ENCODE peak calls at places on chromosomes 16 and 17, in ten cellular contexts. One of them, this sample, is unnamed.

GRCh38 chr16:49282690-49283375 is 1.2 kb upstream of the CBLN1 start:
- DNase-seq in CD8-positive, alpha-beta memory T cell: no peak
- DNase-seq in HCT116: no peak
- DNase-seq in adrenal gland: peak; percentile 31
- DNase-seq in breast epithelium: no peak
- DNase-seq in K562: no peak
- DNase-seq in vagina: no peak
- DNase-seq in ascending aorta: no peak
- DNase-seq in mammary epithelial cell: no peak
- DNase-seq in upper lobe of right lung: no peak
- DNase-seq in this sample: peak; percentile 88

GRCh38 chr16:309476-309875 is 26.5 kb downstream of the PDIA2 start:
- DNase-seq in K562: no peak
- DNase-seq in ascending aorta: no peak
- DNase-seq in HCT116: no peak
- DNase-seq in CD8-positive, alpha-beta memory T cell: no peak
- DNase-seq in upper lobe of right lung: no peak
- DNase-seq in adrenal gland: no peak
- DNase-seq in mammary epithelial cell: no peak
- DNase-seq in vagina: no peak
- DNase-seq in breast epithelium: no peak
- DNase-seq in this sample: no peak

GRCh38 chr17:19791918-19792317 is 43.8 kb upstream of the ALDH3A1 start:
- DNase-seq in mammary epithelial cell: no peak
- DNase-seq in vagina: no peak
- DNase-seq in breast epithelium: no peak
- DNase-seq in ascending aorta: no peak
- DNase-seq in CD8-positive, alpha-beta memory T cell: no peak
- DNase-seq in K562: no peak
- DNase-seq in adrenal gland: no peak
- DNase-seq in HCT116: no peak
- DNase-seq in upper lobe of right lung: no peak
- DNase-seq in this sample: no peak

GRCh38 chr17:51848451-51848850 is 310.1 kb downstream of the CA10 start:
- DNase-seq in adrenal gland: no peak
- DNase-seq in mammary epithelial cell: peak; percentile 66
- DNase-seq in K562: no peak
- DNase-seq in upper lobe of right lung: no peak
- DNase-seq in ascending aorta: no peak
- DNase-seq in HCT116: no peak
- DNase-seq in breast epithelium: no peak
- DNase-seq in CD8-positive, alpha-beta memory T cell: no peak
- DNase-seq in vagina: no peak
- DNase-seq in this sample: no peak

GRCh38 chr16:3348547-3349167 is 7.0 kb upstream of the OR2C1 start:
- DNase-seq in K562: peak; percentile 67
- DNase-seq in breast epithelium: no peak
- DNase-seq in mammary epithelial cell: no peak
- DNase-seq in ascending aorta: no peak
- DNase-seq in adrenal gland: no peak
- DNase-seq in upper lobe of right lung: no peak
- DNase-seq in CD8-positive, alpha-beta memory T cell: no peak
- DNase-seq in vagina: no peak
- DNase-seq in HCT116: no peak
- DNase-seq in this sample: no peak

GRCh38 chr16:1667271-1667670 is 10.8 kb upstream of the JPT2 start:
- DNase-seq in adrenal gland: no peak
- DNase-seq in upper lobe of right lung: no peak
- DNase-seq in HCT116: no peak
- DNase-seq in breast epithelium: no peak
- DNase-seq in K562: no peak
- DNase-seq in mammary epithelial cell: no peak
- DNase-seq in CD8-positive, alpha-beta memory T cell: no peak
- DNase-seq in vagina: no peak
- DNase-seq in ascending aorta: no peak
- DNase-seq in this sample: no peak

GRCh38 chr17:10224592-10225195 is 26.3 kb upstream of the GAS7 start:
- DNase-seq in ascending aorta: no peak
- DNase-seq in breast epithelium: no peak
- DNase-seq in CD8-positive, alpha-beta memory T cell: no peak
- DNase-seq in upper lobe of right lung: no peak
- DNase-seq in HCT116: no peak
- DNase-seq in adrenal gland: no peak
- DNase-seq in K562: no peak
- DNase-seq in vagina: no peak
- DNase-seq in mammary epithelial cell: no peak
- DNase-seq in this sample: no peak

GRCh38 chr17:44093231-44093900 is 22.8 kb downstream of the G6PC3 start:
- DNase-seq in mammary epithelial cell: no peak
- DNase-seq in adrenal gland: no peak
- DNase-seq in K562: no peak
- DNase-seq in HCT116: no peak
- DNase-seq in ascending aorta: no peak
- DNase-seq in upper lobe of right lung: no peak
- DNase-seq in breast epithelium: no peak
- DNase-seq in CD8-positive, alpha-beta memory T cell: no peak
- DNase-seq in vagina: no peak
- DNase-seq in this sample: no peak

GRCh38 chr16:54779549-54779948 is 151.1 kb upstream of the IRX5 start:
- DNase-seq in ascending aorta: no peak
- DNase-seq in upper lobe of right lung: no peak
- DNase-seq in adrenal gland: no peak
- DNase-seq in HCT116: no peak
- DNase-seq in CD8-positive, alpha-beta memory T cell: no peak
- DNase-seq in mammary epithelial cell: no peak
- DNase-seq in K562: no peak
- DNase-seq in vagina: no peak
- DNase-seq in breast epithelium: no peak
- DNase-seq in this sample: no peak

GRCh38 chr17:79214940-79215604 is 140.4 kb downstream of the ENGASE start:
- DNase-seq in HCT116: no peak
- DNase-seq in ascending aorta: no peak
- DNase-seq in breast epithelium: no peak
- DNase-seq in mammary epithelial cell: no peak
- DNase-seq in upper lobe of right lung: no peak
- DNase-seq in adrenal gland: no peak
- DNase-seq in K562: no peak
- DNase-seq in vagina: no peak
- DNase-seq in CD8-positive, alpha-beta memory T cell: no peak
- DNase-seq in this sample: peak; percentile 75

GRCh38 chr17:79217473-79218135 is 143.0 kb downstream of the ENGASE start:
- DNase-seq in mammary epithelial cell: no peak
- DNase-seq in K562: no peak
- DNase-seq in ascending aorta: no peak
- DNase-seq in CD8-positive, alpha-beta memory T cell: no peak
- DNase-seq in adrenal gland: no peak
- DNase-seq in vagina: no peak
- DNase-seq in upper lobe of right lung: no peak
- DNase-seq in HCT116: no peak
- DNase-seq in breast epithelium: no peak
- DNase-seq in this sample: no peak

GRCh38 chr17:79216826-79217225 is 142.2 kb downstream of the ENGASE start:
- DNase-seq in adrenal gland: no peak
- DNase-seq in HCT116: no peak
- DNase-seq in upper lobe of right lung: no peak
- DNase-seq in breast epithelium: no peak
- DNase-seq in CD8-positive, alpha-beta memory T cell: no peak
- DNase-seq in mammary epithelial cell: no peak
- DNase-seq in vagina: no peak
- DNase-seq in K562: no peak
- DNase-seq in ascending aorta: no peak
- DNase-seq in this sample: no peak

GRCh38 chr17:79215631-79216030 is 141.0 kb downstream of the ENGASE start:
- DNase-seq in adrenal gland: no peak
- DNase-seq in breast epithelium: no peak
- DNase-seq in CD8-positive, alpha-beta memory T cell: no peak
- DNase-seq in HCT116: no peak
- DNase-seq in ascending aorta: no peak
- DNase-seq in upper lobe of right lung: no peak
- DNase-seq in K562: no peak
- DNase-seq in mammary epithelial cell: no peak
- DNase-seq in vagina: no peak
- DNase-seq in this sample: no peak

GRCh38 chr17:79216391-79216790 is 141.8 kb downstream of the ENGASE start:
- DNase-seq in mammary epithelial cell: no peak
- DNase-seq in vagina: no peak
- DNase-seq in CD8-positive, alpha-beta memory T cell: no peak
- DNase-seq in HCT116: no peak
- DNase-seq in upper lobe of right lung: no peak
- DNase-seq in adrenal gland: no peak
- DNase-seq in breast epithelium: no peak
- DNase-seq in ascending aorta: no peak
- DNase-seq in K562: no peak
- DNase-seq in this sample: no peak
- H3K27me3 ChIP-seq in mammary epithelial cell: peaks cover 15% of the 10 kb centered on the region
- H3K27me3 ChIP-seq in vagina: no peaks in the 10 kb centered on the region
- H3K27me3 ChIP-seq in CD8-positive, alpha-beta memory T cell: peaks cover 5% of the 10 kb centered on the region
- H3K27me3 ChIP-seq in HCT116: peaks cover 39% of the 10 kb centered on the region
- H3K27me3 ChIP-seq in upper lobe of right lung: peaks cover 86% of the 10 kb centered on the region
- H3K27me3 ChIP-seq in adrenal gland: peaks cover 28% of the 10 kb centered on the region
- H3K27me3 ChIP-seq in breast epithelium: peaks cover 99% of the 10 kb centered on the region
- H3K27me3 ChIP-seq in ascending aorta: peaks cover 5% of the 10 kb centered on the region
- H3K27me3 ChIP-seq in K562: peaks cover 11% of the 10 kb centered on the region
- H3K27me3 ChIP-seq in this sample: peaks cover 7% of the 10 kb centered on the region

GRCh38 chr16:6021544-6021943 is 923.9 kb upstream of the EEF2KMT start:
- DNase-seq in vagina: no peak
- DNase-seq in ascending aorta: no peak
- DNase-seq in K562: no peak
- DNase-seq in CD8-positive, alpha-beta memory T cell: no peak
- DNase-seq in breast epithelium: no peak
- DNase-seq in adrenal gland: no peak
- DNase-seq in HCT116: no peak
- DNase-seq in upper lobe of right lung: no peak
- DNase-seq in mammary epithelial cell: no peak
- DNase-seq in this sample: no peak
- H3K27me3 ChIP-seq in vagina: no peaks in the 10 kb centered on the region
- H3K27me3 ChIP-seq in ascending aorta: no peaks in the 10 kb centered on the region
- H3K27me3 ChIP-seq in K562: no peaks in the 10 kb centered on the region
- H3K27me3 ChIP-seq in CD8-positive, alpha-beta memory T cell: no peaks in the 10 kb centered on the region
- H3K27me3 ChIP-seq in breast epithelium: peaks cover 52% of the 10 kb centered on the region
- H3K27me3 ChIP-seq in adrenal gland: peaks cover 18% of the 10 kb centered on the region
- H3K27me3 ChIP-seq in HCT116: no peaks in the 10 kb centered on the region
- H3K27me3 ChIP-seq in upper lobe of right lung: peaks cover 30% of the 10 kb centered on the region
- H3K27me3 ChIP-seq in mammary epithelial cell: peaks cover 2% of the 10 kb centered on the region
- H3K27me3 ChIP-seq in this sample: peaks cover 44% of the 10 kb centered on the region

GRCh38 chr16:83633285-83633684 is 174.5 kb upstream of the HSBP1 start:
- DNase-seq in upper lobe of right lung: no peak
- DNase-seq in breast epithelium: no peak
- DNase-seq in K562: no peak
- DNase-seq in ascending aorta: no peak
- DNase-seq in HCT116: no peak
- DNase-seq in adrenal gland: no peak
- DNase-seq in vagina: no peak
- DNase-seq in mammary epithelial cell: no peak
- DNase-seq in CD8-positive, alpha-beta memory T cell: no peak
- DNase-seq in this sample: no peak
- H3K27me3 ChIP-seq in upper lobe of right lung: no peaks in the 10 kb centered on the region
- H3K27me3 ChIP-seq in breast epithelium: no peaks in the 10 kb centered on the region
- H3K27me3 ChIP-seq in K562: no peaks in the 10 kb centered on the region
- H3K27me3 ChIP-seq in ascending aorta: no peaks in the 10 kb centered on the region
- H3K27me3 ChIP-seq in HCT116: peaks cover 48% of the 10 kb centered on the region
- H3K27me3 ChIP-seq in adrenal gland: no peaks in the 10 kb centered on the region
- H3K27me3 ChIP-seq in vagina: no peaks in the 10 kb centered on the region
- H3K27me3 ChIP-seq in mammary epithelial cell: no peaks in the 10 kb centered on the region
- H3K27me3 ChIP-seq in CD8-positive, alpha-beta memory T cell: no peaks in the 10 kb centered on the region
- H3K27me3 ChIP-seq in this sample: no peaks in the 10 kb centered on the region

DNA sequence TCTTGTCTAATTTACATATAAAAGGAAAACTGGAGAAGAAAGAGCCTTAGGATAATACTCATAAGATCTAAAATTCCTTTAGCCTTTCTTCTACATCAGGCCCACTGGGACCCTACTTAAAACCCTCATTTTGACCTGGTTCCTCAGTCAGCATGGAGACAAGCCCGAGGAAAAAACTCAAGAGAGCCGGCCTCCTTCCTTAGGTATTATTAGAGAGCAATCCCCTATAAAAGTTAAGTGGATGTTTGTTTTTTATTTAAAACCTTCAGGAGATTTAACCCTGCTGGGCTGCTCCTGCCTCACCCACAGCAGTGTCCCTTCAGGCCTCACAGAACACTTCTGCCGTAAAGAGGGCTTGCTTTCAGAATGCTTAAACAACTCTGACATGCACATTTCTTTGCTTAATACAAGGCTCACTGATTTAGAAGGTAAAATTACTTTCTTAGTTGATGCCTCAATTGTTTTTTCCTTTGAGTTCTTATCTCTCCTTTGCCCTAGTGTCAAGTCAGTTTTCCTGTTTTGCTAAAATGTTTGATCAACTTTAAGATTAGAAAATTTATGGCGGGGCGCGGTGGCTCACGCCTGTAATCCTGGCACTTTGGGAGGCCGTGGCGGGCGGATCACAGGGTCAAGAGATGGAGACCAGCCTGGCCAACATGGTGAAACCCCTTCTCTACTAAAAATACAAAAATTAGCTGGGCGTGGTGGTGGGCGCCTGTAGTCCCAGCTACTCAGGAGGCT is 145.5 kb upstream of the TBX2 start:
- DNase-seq in breast epithelium: no peak
- DNase-seq in K562: no peak
- DNase-seq in mammary epithelial cell: no peak
- DNase-seq in upper lobe of right lung: no peak
- DNase-seq in HCT116: no peak
- DNase-seq in adrenal gland: no peak
- DNase-seq in vagina: no peak
- DNase-seq in ascending aorta: no peak
- DNase-seq in CD8-positive, alpha-beta memory T cell: no peak
- DNase-seq in this sample: peak; percentile 25
- H3K27me3 ChIP-seq in breast epithelium: no peaks in the 10 kb centered on the region
- H3K27me3 ChIP-seq in K562: peaks cover 6% of the 10 kb centered on the region
- H3K27me3 ChIP-seq in mammary epithelial cell: no peaks in the 10 kb centered on the region
- H3K27me3 ChIP-seq in upper lobe of right lung: no peaks in the 10 kb centered on the region
- H3K27me3 ChIP-seq in HCT116: no peaks in the 10 kb centered on the region
- H3K27me3 ChIP-seq in adrenal gland: no peaks in the 10 kb centered on the region
- H3K27me3 ChIP-seq in vagina: no peaks in the 10 kb centered on the region
- H3K27me3 ChIP-seq in ascending aorta: no peaks in the 10 kb centered on the region
- H3K27me3 ChIP-seq in CD8-positive, alpha-beta memory T cell: no peaks in the 10 kb centered on the region
- H3K27me3 ChIP-seq in this sample: no peaks in the 10 kb centered on the region

GRCh38 chr16:27193300-27193990 is 9.9 kb upstream of the KDM8 start:
- DNase-seq in HCT116: no peak
- DNase-seq in mammary epithelial cell: no peak
- DNase-seq in CD8-positive, alpha-beta memory T cell: no peak
- DNase-seq in K562: no peak
- DNase-seq in adrenal gland: no peak
- DNase-seq in breast epithelium: no peak
- DNase-seq in vagina: no peak
- DNase-seq in ascending aorta: no peak
- DNase-seq in upper lobe of right lung: no peak
- DNase-seq in this sample: peak; percentile 46
- H3K27me3 ChIP-seq in HCT116: no peaks in the 10 kb centered on the region
- H3K27me3 ChIP-seq in mammary epithelial cell: no peaks in the 10 kb centered on the region
- H3K27me3 ChIP-seq in CD8-positive, alpha-beta memory T cell: no peaks in the 10 kb centered on the region
- H3K27me3 ChIP-seq in K562: peaks cover 7% of the 10 kb centered on the region
- H3K27me3 ChIP-seq in adrenal gland: peaks cover 11% of the 10 kb centered on the region
- H3K27me3 ChIP-seq in breast epithelium: peaks cover 7% of the 10 kb centered on the region
- H3K27me3 ChIP-seq in vagina: no peaks in the 10 kb centered on the region
- H3K27me3 ChIP-seq in ascending aorta: no peaks in the 10 kb centered on the region
- H3K27me3 ChIP-seq in upper lobe of right lung: no peaks in the 10 kb centered on the region
- H3K27me3 ChIP-seq in this sample: no peaks in the 10 kb centered on the region

GRCh38 chr17:79792984-79793923 is 3.6 kb downstream of the CBX8 start:
- DNase-seq in HCT116: no peak
- DNase-seq in vagina: no peak
- DNase-seq in K562: no peak
- DNase-seq in breast epithelium: no peak
- DNase-seq in adrenal gland: no peak
- DNase-seq in ascending aorta: no peak
- DNase-seq in CD8-positive, alpha-beta memory T cell: no peak
- DNase-seq in mammary epithelial cell: no peak
- DNase-seq in upper lobe of right lung: no peak
- DNase-seq in this sample: peak; percentile 88
- H3K27me3 ChIP-seq in HCT116: no peaks in the 10 kb centered on the region
- H3K27me3 ChIP-seq in vagina: peaks cover 32% of the 10 kb centered on the region
- H3K27me3 ChIP-seq in K562: no peaks in the 10 kb centered on the region
- H3K27me3 ChIP-seq in breast epithelium: peaks cover 60% of the 10 kb centered on the region
- H3K27me3 ChIP-seq in adrenal gland: peaks cover 58% of the 10 kb centered on the region
- H3K27me3 ChIP-seq in ascending aorta: peaks cover 51% of the 10 kb centered on the region
- H3K27me3 ChIP-seq in CD8-positive, alpha-beta memory T cell: peaks cover 39% of the 10 kb centered on the region
- H3K27me3 ChIP-seq in mammary epithelial cell: peaks cover 30% of the 10 kb centered on the region
- H3K27me3 ChIP-seq in upper lobe of right lung: peaks cover 59% of the 10 kb centered on the region
- H3K27me3 ChIP-seq in this sample: peaks cover 91% of the 10 kb centered on the region